ENCODE peak calls at places on chromosome 3, in nine cellular contexts. V is tibial artery; F is BJ; X is breast epithelium; N is pancreas; H is CD8-positive, alpha-beta memory T cell; W is brain microvascular endothelial cell; A is fibroblast of the aortic adventitia; J is skeletal muscle cell. I is an unnamed sample.
A peak's percentile ranks its signal among the peaks of the same experiment; 100 is the strongest.

GRCh38 chr3:111465081-111465670 is 76.8 kb upstream of the CD96 start:
- DNase-seq in V (no peak), F (no peak), X (no peak), N (no peak), H (no peak), W (no peak), A (no peak), J (no peak), I (no peak)

GRCh38 chr3:128521715-128522114 is 28.7 kb upstream of the GATA2 start:
- DNase-seq in V (no peak), F (no peak), X (no peak), N (no peak), H (no peak), W (no peak), A (no peak), J (no peak), I (no peak)

GRCh38 chr3:186962445-186962844 is 32.1 kb downstream of the ST6GAL1 start:
- DNase-seq in V (no peak), F (no peak), X (no peak), N (no peak), H (no peak), W (no peak), A (no peak), J (no peak), I (no peak)

GRCh38 chr3:130259170-130259874 is 86.2 kb upstream of the COL6A5 start:
- DNase-seq in V (no peak), F (no peak), X (no peak), N (no peak), H (no peak), W (no peak), A (no peak), J (no peak), I (no peak)

GRCh38 chr3:48065035-48065434 is 48.8 kb upstream of the MAP4 start:
- DNase-seq in V (no peak), F (no peak), X (no peak), N (no peak), H (no peak), W (no peak), A (no peak), J (no peak), I (no peak)

GRCh38 chr3:58874795-58875194 is 175.0 kb downstream of the CFAP20DC start:
- DNase-seq in V (no peak), F (peak; percentile 18), X (no peak), N (no peak), H (no peak), W (peak; percentile 9), A (peak; percentile 27), J (no peak), I (no peak)

GRCh38 chr3:27532931-27533607 is 48.9 kb upstream of the SLC4A7 start:
- DNase-seq in V (no peak), F (no peak), X (no peak), N (no peak), H (no peak), W (no peak), A (peak; percentile 45), J (no peak), I (no peak)

GRCh38 chr3:193638833-193639232 is 45.8 kb downstream of the OPA1 start:
- DNase-seq in V (no peak), F (no peak), X (no peak), N (no peak), H (no peak), W (no peak), A (no peak), J (no peak), I (no peak)

GRCh38 chr3:105944721-105945120 is 75.9 kb upstream of the CBLB start:
- DNase-seq in V (no peak), F (peak; percentile 37), X (no peak), N (no peak), H (no peak), W (peak; percentile 84), A (peak; percentile 57), J (peak; percentile 49), I (no peak)

GRCh38 chr3:147411235-147411607 is 2.1 kb downstream of the ZIC1 start:
- DNase-seq in V (no peak), F (no peak), X (no peak), N (no peak), H (no peak), W (no peak), A (peak; percentile 55), J (no peak), I (no peak)

GRCh38 chr3:46931631-46932441 is 44.7 kb downstream of the CCDC12 start:
- DNase-seq in V (peak; percentile 53), F (no peak), X (no peak), N (peak; percentile 47), H (no peak), W (peak; percentile 41), A (no peak), J (peak; percentile 36), I (no peak)

GRCh38 chr3:132047209-132047608 is 12.4 kb upstream of the CPNE4 start:
- DNase-seq in V (no peak), F (no peak), X (no peak), N (no peak), H (no peak), W (no peak), A (no peak), J (no peak), I (no peak)

GRCh38 chr3:87082806-87083440 is 92.0 kb upstream of the VGLL3 start:
- DNase-seq in V (no peak), F (no peak), X (no peak), N (no peak), H (no peak), W (peak; percentile 52), A (peak; percentile 85), J (peak; percentile 38), I (peak; percentile 49)

GRCh38 chr3:11616551-11616950 is 27.2 kb downstream of the VGLL4 start:
- DNase-seq in V (no peak), F (no peak), X (no peak), N (no peak), H (no peak), W (no peak), A (no peak), J (no peak), I (no peak)

GRCh38 chr3:54046677-54047214 is 75.6 kb upstream of the CACNA2D3 start:
- DNase-seq in V (no peak), F (peak; percentile 0), X (no peak), N (no peak), H (no peak), W (peak; percentile 63), A (peak; percentile 37), J (no peak), I (no peak)

GRCh38 chr3:118587037-118587741 is 447.5 kb downstream of the IGSF11 start:
- DNase-seq in V (no peak), F (no peak), X (no peak), N (no peak), H (no peak), W (no peak), A (no peak), J (no peak), I (no peak)

GRCh38 chr3:23480981-23481380 is 277.9 kb downstream of the UBE2E2 start:
- DNase-seq in V (no peak), F (no peak), X (no peak), N (no peak), H (no peak), W (no peak), A (no peak), J (no peak), I (no peak)

GRCh38 chr3:10012106-10012505 is 14.1 kb upstream of the FANCD2 start:
- DNase-seq in V (no peak), F (no peak), X (no peak), N (no peak), H (no peak), W (no peak), A (no peak), J (no peak), I (no peak)

GRCh38 chr3:10010546-10011465 is 15.4 kb upstream of the FANCD2 start:
- DNase-seq in V (peak; percentile 95), F (no peak), X (peak; percentile 98), N (peak; percentile 99), H (peak; percentile 85), W (peak; percentile 93), A (peak; percentile 76), J (peak; percentile 57), I (peak; percentile 63)

GRCh38 chr3:10008588-10009344 is 17.5 kb upstream of the FANCD2 start:
- DNase-seq in V (peak; percentile 88), F (no peak), X (peak; percentile 87), N (peak; percentile 91), H (peak; percentile 86), W (peak; percentile 66), A (peak; percentile 60), J (no peak), I (no peak)

GRCh38 chr3:10015476-10015904 is 10.7 kb upstream of the FANCD2 start:
- DNase-seq in V (peak; percentile 92), F (peak; percentile 77), X (peak; percentile 91), N (peak; percentile 34), H (no peak), W (peak; percentile 92), A (peak; percentile 99), J (peak; percentile 97), I (no peak)

GRCh38 chr3:10011644-10012043 is 14.6 kb upstream of the FANCD2 start:
- DNase-seq in V (no peak), F (no peak), X (no peak), N (no peak), H (no peak), W (no peak), A (peak; percentile 47), J (no peak), I (no peak)
- H3K4me3 ChIP-seq in V (peak overlapping the region; percentile 57), F (no peak overlapping the region), X (peak overlapping the region; percentile 74), N (no peak overlapping the region), H (no peak overlapping the region), W (no peak overlapping the region), A (no peak overlapping the region), J (peak overlapping the region; percentile 72), I (peak overlapping the region; percentile 35)

GRCh38 chr3:149371001-149371722 is 6.3 kb downstream of the TM4SF1 start:
- DNase-seq in V (no peak), F (no peak), X (no peak), N (no peak), H (no peak), W (no peak), A (no peak), J (no peak), I (peak; percentile 45)
- H3K4me3 ChIP-seq in V (no peak overlapping the region), F (no peak overlapping the region), X (peak overlapping the region; percentile 14), N (no peak overlapping the region), H (no peak overlapping the region), W (no peak overlapping the region), A (no peak overlapping the region), J (no peak overlapping the region), I (no peak overlapping the region)

GRCh38 chr3:13420051-13420816 is at the start of gene NUP210:
- DNase-seq in V (no peak), F (no peak), X (no peak), N (peak; percentile 64), H (peak; percentile 69), W (no peak), A (no peak), J (no peak), I (no peak)
- H3K4me3 ChIP-seq in V (peak within 1 kb of the TSS; percentile 41), F (no peak within 1 kb of the TSS), X (peak within 1 kb of the TSS; percentile 74), N (peak within 1 kb of the TSS; percentile 24), H (peak within 1 kb of the TSS; percentile 94), W (no peak within 1 kb of the TSS), A (no peak within 1 kb of the TSS), J (no peak within 1 kb of the TSS), I (peak within 1 kb of the TSS; percentile 65)

DNA sequence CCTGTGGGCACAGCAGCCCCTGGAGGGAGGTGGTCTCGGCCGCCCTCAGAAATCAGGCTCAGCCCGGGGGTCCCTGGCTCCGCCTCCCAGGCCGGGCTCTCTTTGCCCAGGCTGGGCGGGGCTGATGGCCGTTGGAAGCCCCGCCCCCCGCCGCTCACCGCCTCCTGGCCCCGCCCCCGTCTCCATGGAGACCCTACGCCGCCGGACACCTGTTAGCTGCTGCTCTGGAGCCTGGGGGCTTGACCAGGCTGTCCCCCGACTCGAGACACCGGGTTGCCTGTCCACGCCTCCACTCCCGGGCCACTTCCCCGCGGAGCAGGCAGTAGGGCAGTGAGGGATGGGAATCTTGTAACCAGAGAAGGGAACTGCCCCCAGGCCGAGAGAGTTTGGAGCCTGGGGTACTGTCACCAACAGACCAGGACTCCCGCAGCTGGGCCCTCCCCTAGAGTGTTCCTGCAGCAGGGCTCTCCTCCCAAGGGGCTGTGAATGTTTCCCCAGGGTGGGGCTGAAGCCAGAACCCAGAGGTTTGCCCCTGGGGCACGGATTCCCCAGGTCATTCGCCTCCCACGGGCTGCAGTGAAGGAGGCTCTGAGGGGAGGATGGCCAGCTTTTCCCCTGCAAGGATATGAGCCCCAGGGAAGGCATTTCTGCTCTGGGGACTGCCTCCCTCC is 27.8 kb upstream of the RPL32 start:
- DNase-seq in V (no peak), F (no peak), X (no peak), N (peak; percentile 70), H (peak; percentile 56), W (no peak), A (no peak), J (no peak), I (no peak)
- H3K4me3 ChIP-seq in V (no peak overlapping the region), F (no peak overlapping the region), X (peak overlapping the region; percentile 35), N (no peak overlapping the region), H (peak overlapping the region; percentile 75), W (peak overlapping the region; percentile 40), A (no peak overlapping the region), J (peak overlapping the region; percentile 31), I (no peak overlapping the region)